ENCODE peak calls at places on chromosomes 16 and 17, in four cellular contexts. One of them, this sample, is unnamed.

GRCh38 chr16:48617711-48618148 is 7.8 kb upstream of the N4BP1 start:
- DNase-seq in epithelial cell of esophagus: no peak
- DNase-seq in fibroblast of the aortic adventitia: peak; percentile 84
- DNase-seq in neural progenitor cell: no peak
- DNase-seq in this sample: no peak

GRCh38 chr16:4089811-4090293 is 26.4 kb downstream of the ADCY9 start:
- DNase-seq in epithelial cell of esophagus: no peak
- DNase-seq in fibroblast of the aortic adventitia: no peak
- DNase-seq in neural progenitor cell: peak; percentile 41
- DNase-seq in this sample: no peak

GRCh38 chr16:73048292-73049050 is 543 bp upstream of the ZFHX3 start:
- DNase-seq in epithelial cell of esophagus: no peak
- DNase-seq in fibroblast of the aortic adventitia: peak; percentile 43
- DNase-seq in neural progenitor cell: peak; percentile 86
- DNase-seq in this sample: no peak

GRCh38 chr17:77470800-77471733 is 330.3 kb downstream of the SEC14L1 start:
- DNase-seq in epithelial cell of esophagus: peak; percentile 47
- DNase-seq in fibroblast of the aortic adventitia: peak; percentile 85
- DNase-seq in neural progenitor cell: peak; percentile 66
- DNase-seq in this sample: no peak

GRCh38 chr17:80303824-80304223 is 43.2 kb downstream of the RNF213 start:
- DNase-seq in epithelial cell of esophagus: no peak
- DNase-seq in fibroblast of the aortic adventitia: no peak
- DNase-seq in neural progenitor cell: no peak
- DNase-seq in this sample: no peak

GRCh38 chr17:21098934-21099687 is 27.7 kb upstream of the DHRS7B start:
- DNase-seq in epithelial cell of esophagus: peak; percentile 87
- DNase-seq in fibroblast of the aortic adventitia: peak; percentile 53
- DNase-seq in neural progenitor cell: peak; percentile 95
- DNase-seq in this sample: peak; percentile 36

GRCh38 chr16:48426244-48427135 is 41.3 kb upstream of the SIAH1 start:
- DNase-seq in epithelial cell of esophagus: no peak
- DNase-seq in fibroblast of the aortic adventitia: peak; percentile 57
- DNase-seq in neural progenitor cell: no peak
- DNase-seq in this sample: no peak

GRCh38 chr16:79008036-79008868 is 592.3 kb downstream of the MAF start:
- DNase-seq in epithelial cell of esophagus: no peak
- DNase-seq in fibroblast of the aortic adventitia: no peak
- DNase-seq in neural progenitor cell: no peak
- DNase-seq in this sample: no peak

GRCh38 chr16:84585886-84586285 is 32.0 kb downstream of the COTL1 start:
- DNase-seq in epithelial cell of esophagus: peak; percentile 18
- DNase-seq in fibroblast of the aortic adventitia: no peak
- DNase-seq in neural progenitor cell: peak; percentile 88
- DNase-seq in this sample: no peak

GRCh38 chr17:64938925-64939474 is 19.7 kb upstream of the LRRC37A3 start:
- DNase-seq in epithelial cell of esophagus: peak; percentile 41
- DNase-seq in fibroblast of the aortic adventitia: peak; percentile 37
- DNase-seq in neural progenitor cell: peak; percentile 75
- DNase-seq in this sample: no peak

GRCh38 chr17:48546924-48547838 is 2.3 kb upstream of the HOXB2 start:
- DNase-seq in epithelial cell of esophagus: no peak
- DNase-seq in fibroblast of the aortic adventitia: peak; percentile 93
- DNase-seq in neural progenitor cell: no peak
- DNase-seq in this sample: no peak

GRCh38 chr16:85041184-85041928 is 13.8 kb downstream of the KIAA0513 start:
- DNase-seq in epithelial cell of esophagus: no peak
- DNase-seq in fibroblast of the aortic adventitia: no peak
- DNase-seq in neural progenitor cell: no peak
- DNase-seq in this sample: no peak

GRCh38 chr17:21233581-21234337 is 19.5 kb downstream of the NATD1 start:
- DNase-seq in epithelial cell of esophagus: no peak
- DNase-seq in fibroblast of the aortic adventitia: peak; percentile 48
- DNase-seq in neural progenitor cell: no peak
- DNase-seq in this sample: no peak

GRCh38 chr17:21278304-21279197 is 6.0 kb upstream of the MAP2K3 start:
- DNase-seq in epithelial cell of esophagus: peak; percentile 42
- DNase-seq in fibroblast of the aortic adventitia: peak; percentile 72
- DNase-seq in neural progenitor cell: no peak
- DNase-seq in this sample: no peak

GRCh38 chr17:55731586-55732250 is 9.1 kb upstream of the TMEM100 start:
- DNase-seq in epithelial cell of esophagus: no peak
- DNase-seq in fibroblast of the aortic adventitia: peak; percentile 70
- DNase-seq in neural progenitor cell: peak; percentile 20
- DNase-seq in this sample: no peak

GRCh38 chr17:82577300-82577699 is 57.8 kb downstream of the FOXK2 start:
- DNase-seq in epithelial cell of esophagus: no peak
- DNase-seq in fibroblast of the aortic adventitia: no peak
- DNase-seq in neural progenitor cell: no peak
- DNase-seq in this sample: no peak

GRCh38 chr16:56789360-56789759 is 59.4 kb downstream of the NUP93 start:
- DNase-seq in epithelial cell of esophagus: peak; percentile 78
- DNase-seq in fibroblast of the aortic adventitia: peak; percentile 59
- DNase-seq in neural progenitor cell: no peak
- DNase-seq in this sample: no peak

GRCh38 chr17:28041844-28042656 is 427 bp upstream of the NLK start:
- DNase-seq in epithelial cell of esophagus: peak; percentile 32
- DNase-seq in fibroblast of the aortic adventitia: no peak
- DNase-seq in neural progenitor cell: no peak
- DNase-seq in this sample: no peak

GRCh38 chr17:28045304-28045703 is 2.8 kb downstream of the NLK start:
- DNase-seq in epithelial cell of esophagus: no peak
- DNase-seq in fibroblast of the aortic adventitia: no peak
- DNase-seq in neural progenitor cell: no peak
- DNase-seq in this sample: no peak

GRCh38 chr17:28042657-28042720 is at the start of gene NLK:
- DNase-seq in epithelial cell of esophagus: no peak
- DNase-seq in fibroblast of the aortic adventitia: no peak
- DNase-seq in neural progenitor cell: no peak
- DNase-seq in this sample: no peak

GRCh38 chr17:28042721-28043291 is 329 bp downstream of the NLK start:
- DNase-seq in epithelial cell of esophagus: no peak
- DNase-seq in fibroblast of the aortic adventitia: no peak
- DNase-seq in neural progenitor cell: no peak
- DNase-seq in this sample: no peak

GRCh38 chr17:28043296-28043695 is 819 bp downstream of the NLK start:
- DNase-seq in epithelial cell of esophagus: no peak
- DNase-seq in fibroblast of the aortic adventitia: no peak
- DNase-seq in neural progenitor cell: no peak
- DNase-seq in this sample: no peak
- H3K4me3 ChIP-seq in epithelial cell of esophagus: no peak overlapping the region
- H3K4me3 ChIP-seq in fibroblast of the aortic adventitia: peak overlapping the region; percentile 34
- H3K4me3 ChIP-seq in neural progenitor cell: peak overlapping the region; percentile 89
- H3K4me3 ChIP-seq in this sample: no peak overlapping the region

GRCh38 chr17:33651631-33652030 is 358.5 kb upstream of the ASIC2 start:
- DNase-seq in epithelial cell of esophagus: peak; percentile 9
- DNase-seq in fibroblast of the aortic adventitia: no peak
- DNase-seq in neural progenitor cell: no peak
- DNase-seq in this sample: no peak

GRCh38 chr17:33642002-33642401 is 348.9 kb upstream of the ASIC2 start:
- DNase-seq in epithelial cell of esophagus: no peak
- DNase-seq in fibroblast of the aortic adventitia: no peak
- DNase-seq in neural progenitor cell: no peak
- DNase-seq in this sample: no peak

GRCh38 chr17:33653389-33653788 is 360.3 kb upstream of the ASIC2 start:
- DNase-seq in epithelial cell of esophagus: no peak
- DNase-seq in fibroblast of the aortic adventitia: no peak
- DNase-seq in neural progenitor cell: peak; percentile 10
- DNase-seq in this sample: no peak

GRCh38 chr17:33647976-33648375 is 354.9 kb upstream of the ASIC2 start:
- DNase-seq in epithelial cell of esophagus: peak; percentile 38
- DNase-seq in fibroblast of the aortic adventitia: no peak
- DNase-seq in neural progenitor cell: peak; percentile 63
- DNase-seq in this sample: no peak
- TF ChIP-seq CTCF in epithelial cell of esophagus: peak; percentile 47
- TF ChIP-seq CTCF in fibroblast of the aortic adventitia: no peak
- TF ChIP-seq CTCF in neural progenitor cell: peak; percentile 72
- TF ChIP-seq CTCF in this sample: peak; percentile 72

DNA sequence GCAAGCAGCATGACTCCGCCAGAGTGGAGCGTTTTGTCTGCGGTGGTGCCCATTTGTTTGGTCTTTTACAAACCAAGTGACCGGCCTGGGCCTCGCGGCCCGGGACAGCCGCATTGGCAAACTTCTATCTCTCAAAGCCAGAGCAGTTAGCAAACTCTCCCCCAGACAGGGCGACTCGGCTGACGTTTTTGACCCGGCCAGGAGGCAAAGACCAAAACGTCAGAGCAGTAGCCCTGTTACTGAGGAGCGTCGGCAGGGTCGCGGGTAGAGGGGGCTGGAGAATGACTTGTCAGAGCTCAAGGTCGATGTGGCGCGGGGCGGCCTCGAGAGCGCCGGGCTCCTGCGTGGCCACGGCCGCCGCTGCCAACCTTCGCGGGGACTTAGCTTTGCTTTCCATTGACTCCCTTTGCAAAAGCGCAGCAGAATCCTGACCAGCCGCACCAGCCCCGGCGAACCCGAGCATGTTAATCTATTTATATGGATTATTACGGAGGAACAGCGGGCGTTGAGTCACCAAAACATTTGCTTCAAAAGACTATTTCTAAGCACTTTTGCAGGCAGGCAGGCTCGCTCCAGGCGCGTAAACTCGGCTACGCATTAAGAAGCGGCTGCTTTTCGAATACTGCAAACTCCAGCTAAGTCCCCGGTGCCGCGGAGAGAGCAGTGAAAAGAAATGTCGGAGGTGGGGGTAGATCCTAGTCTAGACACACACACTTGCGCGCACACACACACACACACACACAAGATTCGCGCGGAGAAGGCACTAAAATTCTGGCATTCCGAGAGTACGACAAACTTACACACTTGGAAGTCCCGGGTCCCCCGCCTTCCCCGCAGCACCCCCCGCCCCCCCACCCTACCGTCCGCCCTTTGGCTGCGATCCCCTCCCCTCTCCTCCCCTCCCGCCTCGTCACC is 600 bp upstream of the SOX9 start:
- DNase-seq in epithelial cell of esophagus: peak; percentile 84
- DNase-seq in fibroblast of the aortic adventitia: peak; percentile 67
- DNase-seq in neural progenitor cell: peak; percentile 75
- DNase-seq in this sample: peak; percentile 88
- H3K4me3 ChIP-seq in epithelial cell of esophagus: peak overlapping the region; percentile 68
- H3K4me3 ChIP-seq in fibroblast of the aortic adventitia: peak overlapping the region; percentile 66
- H3K4me3 ChIP-seq in neural progenitor cell: peak overlapping the region; percentile 87
- H3K4me3 ChIP-seq in this sample: peak overlapping the region; percentile 99

DNA sequence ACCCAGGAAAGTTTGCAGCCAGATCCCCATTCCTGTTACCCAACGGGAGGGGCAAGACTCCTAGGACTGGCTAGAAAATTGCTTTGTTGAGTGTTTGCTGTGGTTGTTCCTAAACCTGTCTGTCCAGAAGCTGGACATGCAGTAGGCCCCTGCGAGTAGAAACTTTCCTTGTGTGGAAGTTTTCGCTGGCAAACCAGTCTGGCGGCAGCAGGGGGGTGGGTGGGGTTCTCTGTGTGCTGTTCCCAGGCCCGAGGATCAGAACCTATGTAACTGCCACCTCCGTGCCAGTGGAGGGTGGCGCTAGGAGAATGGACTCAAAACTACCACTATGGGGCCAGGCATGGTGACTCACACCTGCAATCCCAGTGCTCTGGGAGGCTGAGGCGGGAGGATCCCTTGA is 9.2 kb downstream of the SGSM2 start:
- DNase-seq in epithelial cell of esophagus: peak; percentile 82
- DNase-seq in fibroblast of the aortic adventitia: no peak
- DNase-seq in neural progenitor cell: no peak
- DNase-seq in this sample: no peak
- TF ChIP-seq CTCF in epithelial cell of esophagus: no peak
- TF ChIP-seq CTCF in fibroblast of the aortic adventitia: no peak
- TF ChIP-seq CTCF in neural progenitor cell: no peak
- TF ChIP-seq CTCF in this sample: no peak

DNA sequence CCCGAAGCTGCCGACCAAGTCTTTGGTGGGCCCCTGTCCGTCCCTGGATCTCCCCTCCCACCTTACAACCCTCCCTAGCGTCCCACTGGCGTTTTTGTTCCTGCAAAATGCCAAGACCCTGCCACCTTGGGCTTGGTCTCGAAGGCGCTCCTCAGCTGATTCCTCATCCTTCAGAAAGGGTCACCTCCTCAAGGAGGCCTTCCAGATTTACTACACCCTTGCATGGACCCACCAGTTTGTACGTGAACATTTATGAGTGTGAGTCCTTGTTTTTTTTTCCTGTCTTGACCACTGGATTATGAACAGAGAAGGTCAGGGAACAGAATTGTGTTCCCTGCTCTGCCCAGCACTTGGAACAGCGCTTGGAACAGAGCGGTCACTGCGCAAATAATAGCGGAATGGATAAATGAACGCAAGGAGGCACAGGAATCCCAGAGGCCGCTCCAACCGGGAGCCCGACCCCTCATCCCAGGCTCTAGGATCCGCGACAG is 895 bp upstream of the GFER start:
- DNase-seq in epithelial cell of esophagus: no peak
- DNase-seq in fibroblast of the aortic adventitia: no peak
- DNase-seq in neural progenitor cell: no peak
- DNase-seq in this sample: no peak
- H3K4me3 ChIP-seq in epithelial cell of esophagus: no peak overlapping the region
- H3K4me3 ChIP-seq in fibroblast of the aortic adventitia: peak overlapping the region; percentile 76
- H3K4me3 ChIP-seq in neural progenitor cell: peak overlapping the region; percentile 95
- H3K4me3 ChIP-seq in this sample: peak overlapping the region; percentile 53

GRCh38 chr16:81198635-81199034 is 39.9 kb upstream of the BCO1 start:
- DNase-seq in epithelial cell of esophagus: no peak
- DNase-seq in fibroblast of the aortic adventitia: peak; percentile 36
- DNase-seq in neural progenitor cell: no peak
- DNase-seq in this sample: no peak
- TF ChIP-seq CTCF in epithelial cell of esophagus: peak; percentile 2
- TF ChIP-seq CTCF in fibroblast of the aortic adventitia: peak; percentile 40
- TF ChIP-seq CTCF in neural progenitor cell: peak; percentile 11
- TF ChIP-seq CTCF in this sample: peak; percentile 32

DNA sequence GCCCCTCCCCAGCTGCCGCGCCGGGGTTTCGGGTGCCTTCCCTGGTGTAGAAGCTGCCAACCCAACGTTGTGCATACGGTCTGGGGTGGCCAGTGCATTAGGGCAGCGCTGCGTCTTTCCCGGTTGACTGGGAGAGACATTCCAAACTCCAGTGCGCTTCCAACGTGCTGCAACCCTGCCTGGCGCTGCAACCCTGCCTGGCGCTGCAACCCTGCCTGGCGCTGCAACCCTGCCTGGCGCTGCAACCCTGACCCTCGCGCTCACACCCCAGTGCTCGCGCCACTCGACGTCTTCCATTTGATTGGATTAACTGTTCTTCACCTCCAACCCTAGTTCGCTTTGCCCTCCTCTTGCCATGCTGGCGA is 488 bp upstream of the HAP1 start:
- DNase-seq in epithelial cell of esophagus: no peak
- DNase-seq in fibroblast of the aortic adventitia: peak; percentile 9
- DNase-seq in neural progenitor cell: peak; percentile 71
- DNase-seq in this sample: no peak
- H3K4me3 ChIP-seq in epithelial cell of esophagus: peak overlapping the region; percentile 56
- H3K4me3 ChIP-seq in fibroblast of the aortic adventitia: peak overlapping the region; percentile 37
- H3K4me3 ChIP-seq in neural progenitor cell: peak overlapping the region; percentile 70
- H3K4me3 ChIP-seq in this sample: peak overlapping the region; percentile 42

DNA sequence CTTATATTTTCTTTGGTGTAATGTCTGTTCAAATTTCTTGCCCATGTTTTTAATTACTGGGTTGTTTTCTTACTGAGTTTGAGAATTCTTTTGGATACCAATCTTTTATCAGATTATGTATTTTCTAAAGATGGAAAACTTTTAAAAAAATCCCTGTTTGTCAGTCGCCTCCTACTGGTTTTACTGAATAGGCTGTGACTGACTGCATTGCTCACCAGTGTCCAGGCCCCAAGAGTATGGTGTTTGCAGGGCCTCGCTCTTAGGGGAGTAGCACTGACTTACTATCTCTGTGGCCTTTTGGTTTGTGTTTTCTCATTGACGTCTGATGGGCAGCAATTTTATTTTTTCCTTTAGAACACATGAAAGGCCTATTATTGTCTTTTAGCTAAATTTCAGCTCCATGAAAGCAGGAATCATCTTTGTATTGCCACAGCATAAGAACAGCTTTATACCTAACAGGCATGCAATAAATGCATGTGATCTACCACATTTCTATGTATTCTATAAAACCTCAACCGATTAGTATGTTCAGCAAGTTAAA is 188.4 kb downstream of the AATF start:
- DNase-seq in epithelial cell of esophagus: no peak
- DNase-seq in fibroblast of the aortic adventitia: no peak
- DNase-seq in neural progenitor cell: no peak
- DNase-seq in this sample: no peak
- TF ChIP-seq CTCF in epithelial cell of esophagus: no peak
- TF ChIP-seq CTCF in fibroblast of the aortic adventitia: no peak
- TF ChIP-seq CTCF in neural progenitor cell: no peak
- TF ChIP-seq CTCF in this sample: no peak